ENCODE peak calls at places on chromosomes 6 and 20, in eight cellular contexts. N, A, V, R, K, M, P and J are unnamed samples.

GRCh38 chr6:128500017-128500416 is 20.4 kb downstream of the PTPRK start:
- DNase-seq in K (no peak), A (no peak), P (no peak), R (no peak), V (no peak), N (no peak), M (no peak), J (peak)

GRCh38 chr6:69146385-69146784 is 511.3 kb downstream of the ADGRB3 start:
- DNase-seq in K (no peak), N (no peak), M (no peak), A (no peak), R (no peak), V (no peak), P (no peak), J (no peak)

GRCh38 chr6:4125933-4126864 is 9.2 kb downstream of the ECI2 start:
- DNase-seq in N (no peak), V (no peak), M (peak), K (peak), P (no peak), A (no peak), R (no peak), J (peak)

GRCh38 chr6:37739618-37740017 is 41.9 kb upstream of the MDGA1 start:
- DNase-seq in V (no peak), A (no peak), P (no peak), R (no peak), M (no peak), K (no peak), N (no peak), J (no peak)

GRCh38 chr6:109816452-109817374 is 125.6 kb downstream of the FIG4 start:
- DNase-seq in K (no peak), V (no peak), N (no peak), M (no peak), P (no peak), R (no peak), A (no peak), J (peak)

GRCh38 chr6:119148825-119149525 is 70.5 kb upstream of the FAM184A start:
- DNase-seq in M (no peak), N (no peak), R (no peak), P (no peak), V (no peak), K (peak), A (no peak), J (no peak)

GRCh38 chr6:168988801-168989200 is 264.8 kb downstream of the THBS2 start:
- DNase-seq in R (no peak), N (no peak), V (no peak), P (no peak), K (peak), M (no peak), A (no peak), J (no peak)

GRCh38 chr20:51372176-51372803 is 170.2 kb downstream of the NFATC2 start:
- DNase-seq in N (peak), M (peak), V (no peak), R (peak), K (peak), A (peak), P (peak), J (peak)

GRCh38 chr20:54212226-54212625 is 4.3 kb downstream of the PFDN4 start:
- DNase-seq in V (no peak), A (no peak), M (no peak), N (no peak), R (no peak), K (peak), P (no peak), J (no peak)

GRCh38 chr6:89928604-89929003 is 34.3 kb downstream of the GJA10 start:
- DNase-seq in V (no peak), N (no peak), A (no peak), K (peak), M (peak), R (peak), P (no peak), J (no peak)

GRCh38 chr6:34346175-34347119 is 46.0 kb downstream of the NUDT3 start:
- DNase-seq in K (no peak), A (no peak), V (no peak), N (no peak), P (no peak), M (no peak), R (no peak), J (no peak)

GRCh38 chr6:166997768-166998255 is 1.4 kb upstream of the CEP43 start:
- DNase-seq in K (peak), V (peak), M (peak), R (peak), P (peak), N (peak), A (peak), J (peak)